ENCODE peak calls at places on chromosome 22, in eight cellular contexts. N is myocyte; O is Kasumi-1; Q is H54; Z is fibroblast of the conjunctiva; K is A549; E is activated naive CD4-positive, alpha-beta T cell treated with anti-CD3 and anti-CD28 coated beads for 36 hours; F is T-helper 17 cell. L is an unnamed sample.

GRCh38 chr22:17265649-17266248 is 46.5 kb upstream of the ADA2 start:
- DNase-seq in N (peak; percentile 51), O (no peak), Q (no peak), Z (no peak), K (no peak), E (no peak), F (no peak), L (no peak)

GRCh38 chr22:49299821-49300231 is 527.8 kb downstream of the BRD1 start:
- DNase-seq in N (no peak), O (no peak), Q (no peak), Z (no peak), K (no peak), E (no peak), F (no peak), L (no peak)

GRCh38 chr22:47773635-47774034 is 1011.2 kb downstream of the TBC1D22A start:
- DNase-seq in N (no peak), O (no peak), Q (no peak), Z (no peak), K (no peak), E (no peak), F (no peak), L (no peak)

GRCh38 chr22:46971141-46971775 is 208.8 kb downstream of the TBC1D22A start:
- DNase-seq in N (no peak), O (peak; percentile 58), Q (no peak), Z (no peak), K (no peak), E (no peak), F (no peak), L (no peak)

GRCh38 chr22:18954333-18954732 is 18.2 kb upstream of the PRODH start:
- DNase-seq in N (peak; percentile 37), O (peak; percentile 30), Q (peak; percentile 42), Z (no peak), K (peak; percentile 52), E (peak; percentile 64), F (peak; percentile 44), L (peak; percentile 10)

GRCh38 chr22:50356186-50356585 is 13.1 kb downstream of the PPP6R2 start:
- DNase-seq in N (no peak), O (no peak), Q (no peak), Z (no peak), K (no peak), E (no peak), F (no peak), L (no peak)

GRCh38 chr22:49153921-49154320 is 673.8 kb downstream of the BRD1 start:
- DNase-seq in N (no peak), O (no peak), Q (no peak), Z (no peak), K (no peak), E (no peak), F (no peak), L (no peak)

GRCh38 chr22:19629331-19629719 is 85.0 kb upstream of the SEPTIN5 start:
- DNase-seq in N (no peak), O (no peak), Q (no peak), Z (no peak), K (no peak), E (no peak), F (no peak), L (no peak)

GRCh38 chr22:24996420-24996952 is 44.0 kb downstream of the KIAA1671 start:
- DNase-seq in N (peak; percentile 83), O (no peak), Q (peak; percentile 45), Z (peak; percentile 36), K (peak; percentile 63), E (no peak), F (no peak), L (peak; percentile 11)

GRCh38 chr22:37933711-37934376 is 19.6 kb downstream of the C22orf23 start:
- DNase-seq in N (peak; percentile 98), O (peak; percentile 85), Q (peak; percentile 78), Z (peak; percentile 88), K (peak; percentile 87), E (peak; percentile 94), F (peak; percentile 79), L (peak; percentile 91)

GRCh38 chr22:25716637-25717036 is 25.4 kb upstream of the MYO18B start:
- DNase-seq in N (no peak), O (no peak), Q (no peak), Z (no peak), K (no peak), E (no peak), F (no peak), L (no peak)

GRCh38 chr22:18078329-18079041 is 695 bp downstream of the PEX26 start:
- DNase-seq in N (peak; percentile 40), O (peak; percentile 23), Q (no peak), Z (no peak), K (peak; percentile 25), E (peak; percentile 57), F (no peak), L (peak; percentile 40)

GRCh38 chr22:23126165-23127054 is 15.4 kb downstream of the RSPH14 start:
- DNase-seq in N (no peak), O (no peak), Q (no peak), Z (no peak), K (no peak), E (no peak), F (no peak), L (no peak)

GRCh38 chr22:35531695-35532094 is 8.9 kb upstream of the RASD2 start:
- DNase-seq in N (no peak), O (no peak), Q (no peak), Z (no peak), K (no peak), E (no peak), F (no peak), L (no peak)

GRCh38 chr22:49362393-49362792 is 465.3 kb downstream of the BRD1 start:
- DNase-seq in N (no peak), O (no peak), Q (no peak), Z (no peak), K (no peak), E (no peak), F (no peak), L (no peak)

GRCh38 chr22:50545522-50546325 is at the start of gene KLHDC7B:
- DNase-seq in N (no peak), O (no peak), Q (no peak), Z (peak; percentile 29), K (no peak), E (peak; percentile 44), F (no peak), L (peak; percentile 55)

GRCh38 chr22:21790359-21790758 is 54.8 kb upstream of the YPEL1 start:
- DNase-seq in N (no peak), O (no peak), Q (no peak), Z (no peak), K (no peak), E (no peak), F (no peak), L (no peak)

GRCh38 chr22:23037429-23038333 is 32.6 kb upstream of the GNAZ start:
- DNase-seq in N (no peak), O (peak; percentile 16), Q (no peak), Z (no peak), K (no peak), E (no peak), F (no peak), L (no peak)

GRCh38 chr22:23293720-23294119 is 113.4 kb downstream of the BCR start:
- DNase-seq in N (no peak), O (no peak), Q (no peak), Z (no peak), K (no peak), E (no peak), F (no peak), L (no peak)

GRCh38 chr22:32700186-32700882 is 101.2 kb upstream of the TIMP3 start:
- DNase-seq in N (no peak), O (no peak), Q (no peak), Z (peak; percentile 36), K (no peak), E (no peak), F (no peak), L (peak; percentile 73)

GRCh38 chr22:41524809-41525449 is 19.3 kb downstream of the POLR3H start:
- DNase-seq in N (no peak), O (peak; percentile 89), Q (no peak), Z (no peak), K (no peak), E (peak; percentile 77), F (peak; percentile 34), L (no peak)

GRCh38 chr22:23306926-23307325 is 126.6 kb downstream of the BCR start:
- DNase-seq in N (no peak), O (no peak), Q (no peak), Z (no peak), K (no peak), E (no peak), F (no peak), L (no peak)

GRCh38 chr22:49913446-49913845 is 4.8 kb downstream of the ALG12 start:
- DNase-seq in N (no peak), O (no peak), Q (no peak), Z (no peak), K (no peak), E (no peak), F (no peak), L (no peak)

GRCh38 chr22:50236731-50237409 is 8.0 kb downstream of the TUBGCP6 start:
- DNase-seq in N (peak; percentile 45), O (peak; percentile 42), Q (no peak), Z (no peak), K (peak; percentile 36), E (no peak), F (no peak), L (no peak)

GRCh38 chr22:17250380-17251129 is 31.3 kb upstream of the ADA2 start:
- DNase-seq in N (no peak), O (no peak), Q (no peak), Z (no peak), K (no peak), E (no peak), F (no peak), L (no peak)

GRCh38 chr22:37546436-37547248 is 13.6 kb upstream of the CDC42EP1 start:
- DNase-seq in N (peak; percentile 98), O (no peak), Q (peak; percentile 49), Z (no peak), K (no peak), E (no peak), F (no peak), L (peak; percentile 84)

GRCh38 chr22:41745968-41746367 is 46.7 kb downstream of the MEI1 start:
- DNase-seq in N (no peak), O (no peak), Q (no peak), Z (no peak), K (no peak), E (no peak), F (no peak), L (peak; percentile 6)

L was measured in AG10803.